ENCODE peak calls at places on chromosomes 4 and X, in ten cellular contexts. P is Peyer's patch; H is CD4-positive, alpha-beta T cell; O is foreskin keratinocyte; K is mesendoderm; A is cardiac muscle cell; R is H9; N is stomach; Y is heart right ventricle; B is AG04450. W is an unnamed sample.

GRCh38 chrX:148133099-148133725 is 152.1 kb downstream of the FMR1NB start:
- DNase-seq in Y (no peak), A (peak; percentile 0), K (peak; percentile 3), P (no peak), N (no peak), O (no peak), R (no peak), H (no peak), B (no peak), W (no peak)

GRCh38 chr4:137934046-137934445 is 308.1 kb downstream of the SLC7A11 start:
- DNase-seq in A (no peak), H (no peak), O (no peak), K (no peak), B (no peak), N (no peak), R (no peak), P (no peak), Y (no peak), W (no peak)

GRCh38 chrX:64642482-64642881 is 247.2 kb upstream of the MTMR8 start:
- DNase-seq in N (no peak), P (no peak), O (no peak), R (no peak), B (no peak), H (no peak), Y (no peak), A (no peak), K (peak; percentile 37), W (no peak)

GRCh38 chr4:48129307-48130014 is 4.6 kb downstream of the TXK start:
- DNase-seq in B (no peak), N (no peak), K (peak; percentile 29), O (no peak), A (peak; percentile 29), P (peak; percentile 59), H (no peak), Y (no peak), R (no peak), W (no peak)

GRCh38 chr4:105350859-105351494 is 122.9 kb downstream of the PPA2 start:
- DNase-seq in R (no peak), B (peak; percentile 44), Y (no peak), P (no peak), K (no peak), H (no peak), A (peak; percentile 51), O (no peak), N (no peak), W (no peak)

GRCh38 chr4:74516321-74516720 is 71.4 kb downstream of the AREG start:
- DNase-seq in B (no peak), N (no peak), R (no peak), Y (no peak), A (peak; percentile 73), K (no peak), O (no peak), H (no peak), P (no peak), W (no peak)

GRCh38 chr4:103996637-103997036 is 276.9 kb upstream of the TACR3 start:
- DNase-seq in R (peak; percentile 82), K (peak; percentile 98), B (no peak), A (peak; percentile 66), N (no peak), P (no peak), H (no peak), O (peak; percentile 92), Y (no peak), W (peak; percentile 86)

GRCh38 chrX:140389331-140389730 is 115.5 kb downstream of the SOX3 start:
- DNase-seq in O (no peak), A (no peak), R (no peak), K (no peak), H (no peak), Y (no peak), N (peak; percentile 31), P (no peak), B (no peak), W (no peak)

GRCh38 chrX:112654871-112655270 is 24.9 kb downstream of the LHFPL1 start:
- DNase-seq in A (peak; percentile 38), K (no peak), H (no peak), R (no peak), Y (no peak), N (no peak), B (no peak), P (no peak), O (no peak), W (no peak)

GRCh38 chr4:83342476-83342875 is 7.8 kb upstream of the HPSE start:
- DNase-seq in O (no peak), Y (no peak), R (no peak), A (peak; percentile 59), B (no peak), P (no peak), N (no peak), H (no peak), K (no peak), W (no peak)

GRCh38 chr4:189313861-189314513 is 626.7 kb upstream of the FRG1 start:
- DNase-seq in A (no peak), H (no peak), K (no peak), B (no peak), R (no peak), Y (no peak), O (no peak), P (no peak), N (no peak), W (no peak)

GRCh38 chr4:87117051-87117729 is 103.2 kb downstream of the KLHL8 start:
- DNase-seq in K (peak; percentile 66), O (no peak), R (no peak), H (no peak), N (no peak), B (no peak), A (no peak), Y (no peak), P (no peak), W (no peak)

GRCh38 chr4:101271516-101271915 is 75.8 kb downstream of the PPP3CA start:
- DNase-seq in A (peak; percentile 33), O (no peak), N (no peak), K (peak; percentile 52), Y (no peak), B (no peak), R (no peak), P (no peak), H (no peak), W (no peak)

GRCh38 chrX:115494133-115494532 is 66.8 kb upstream of the PLS3 start:
- DNase-seq in N (no peak), K (no peak), B (no peak), O (no peak), H (no peak), A (no peak), Y (no peak), P (no peak), R (no peak), W (no peak)
- H3K27ac ChIP-seq in N (no peak overlapping the region), K (no peak overlapping the region), B (no peak overlapping the region), O (no peak overlapping the region), H (no peak overlapping the region), A (no peak overlapping the region), Y (no peak overlapping the region), P (no peak overlapping the region), R (no peak overlapping the region), W (no peak overlapping the region)

DNA sequence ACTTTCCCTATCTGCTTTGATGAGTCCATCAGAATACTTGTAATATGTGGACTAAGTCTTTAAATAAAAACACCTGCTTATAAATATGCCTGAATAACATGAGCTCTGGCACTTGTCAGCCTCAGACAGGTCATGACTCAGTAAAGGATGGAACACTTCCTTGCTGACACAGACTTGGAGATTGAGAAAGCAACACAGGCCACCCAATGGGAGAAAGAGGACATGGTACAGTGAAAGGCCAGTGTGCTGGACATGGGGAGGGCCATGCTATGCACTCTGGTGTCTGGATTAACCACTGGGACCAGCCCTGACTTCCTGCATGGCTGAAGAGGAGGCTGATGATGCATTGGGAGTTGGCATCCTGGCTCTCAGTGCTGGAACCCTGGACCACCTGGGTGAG is 149.5 kb downstream of the DHRSX start:
- DNase-seq in R (no peak), P (no peak), O (peak; percentile 27), Y (no peak), H (no peak), K (no peak), B (peak; percentile 54), N (no peak), A (peak; percentile 59), W (no peak)
- H3K27ac ChIP-seq in R (no peak overlapping the region), P (no peak overlapping the region), O (peak overlapping the region; percentile 30), Y (no peak overlapping the region), H (no peak overlapping the region), K (no peak overlapping the region), B (peak overlapping the region; percentile 97), N (no peak overlapping the region), A (no peak overlapping the region), W (peak overlapping the region; percentile 61)

GRCh38 chrX:154379569-154379951 is 465 bp downstream of the EMD start:
- DNase-seq in A (no peak), P (no peak), O (no peak), Y (no peak), B (no peak), H (no peak), K (no peak), N (no peak), R (no peak), W (no peak)

GRCh38 chrX:154381271-154381670 is 2.2 kb downstream of the EMD start:
- DNase-seq in N (no peak), P (no peak), R (no peak), K (no peak), O (no peak), H (no peak), Y (no peak), A (no peak), B (no peak), W (no peak)

GRCh38 chrX:154382483-154383069 is 3.5 kb downstream of the EMD start:
- DNase-seq in K (no peak), O (no peak), A (no peak), H (no peak), Y (no peak), P (no peak), R (no peak), N (no peak), B (no peak), W (peak; percentile 58)

GRCh38 chrX:154380153-154380552 is 1.1 kb downstream of the EMD start:
- DNase-seq in K (no peak), A (peak; percentile 6), R (no peak), O (no peak), Y (no peak), N (no peak), P (no peak), B (no peak), H (no peak), W (no peak)

GRCh38 chrX:154380787-154381186 is 1.7 kb downstream of the EMD start:
- DNase-seq in N (no peak), O (no peak), K (no peak), H (no peak), B (no peak), R (no peak), Y (no peak), A (no peak), P (no peak), W (no peak)
- H3K27ac ChIP-seq in N (peak overlapping the region; percentile 99), O (no peak overlapping the region), K (no peak overlapping the region), H (no peak overlapping the region), B (no peak overlapping the region), R (peak overlapping the region; percentile 0), Y (no peak overlapping the region), A (no peak overlapping the region), P (no peak overlapping the region), W (peak overlapping the region; percentile 76)

DNA sequence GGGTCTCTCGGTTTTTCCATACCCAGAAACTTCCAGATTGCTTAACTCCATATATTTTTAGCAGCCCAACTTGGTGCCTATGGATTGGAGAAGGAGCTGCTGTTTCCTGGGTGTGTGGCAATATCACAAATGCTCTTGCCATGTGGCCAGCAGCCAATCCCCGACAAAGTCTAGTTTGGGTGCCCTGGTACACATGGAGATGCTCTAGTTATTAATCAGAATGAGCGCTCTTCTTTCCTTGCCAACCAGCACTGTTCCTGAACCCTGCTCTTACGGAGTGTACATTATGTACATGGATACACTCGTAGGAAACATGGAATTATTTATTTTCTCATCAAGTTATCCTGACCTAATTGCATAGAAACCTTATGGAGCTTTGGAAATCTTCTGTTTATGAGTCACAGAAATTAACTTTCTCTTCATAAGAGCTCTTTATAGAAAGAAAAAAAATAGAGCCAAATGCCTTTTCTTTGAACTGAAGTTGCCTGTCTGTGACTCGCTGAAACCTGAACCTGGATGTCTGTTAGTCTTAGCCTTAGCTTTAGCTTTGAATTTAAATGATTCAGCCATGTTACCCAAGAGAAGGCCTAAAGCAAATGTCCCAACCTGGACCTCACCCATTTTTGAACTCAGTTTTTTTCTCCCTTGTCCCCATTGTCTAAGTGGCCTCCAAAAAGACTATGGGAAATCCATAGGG is 67.2 kb upstream of the GPC4 start:
- DNase-seq in B (no peak), P (no peak), K (no peak), O (peak; percentile 10), Y (no peak), H (no peak), N (no peak), R (no peak), A (peak; percentile 16), W (no peak)
- H3K27ac ChIP-seq in B (no peak overlapping the region), P (no peak overlapping the region), K (no peak overlapping the region), O (no peak overlapping the region), Y (no peak overlapping the region), H (no peak overlapping the region), N (no peak overlapping the region), R (no peak overlapping the region), A (no peak overlapping the region), W (peak overlapping the region; percentile 45)

W was measured in RWPE2.